ENCODE peak calls at places on chromosomes 16 and 17, in six cellular contexts. One of them, this sample, is unnamed.

GRCh38 chr16:19833176-19833575 is 51.5 kb downstream of the GPRC5B start:
- DNase-seq in NCI-H1417: no peak
- DNase-seq in CD4-positive, alpha-beta memory T cell: no peak
- DNase-seq in cardiac muscle cell: peak; percentile 37
- DNase-seq in NCI-H345: no peak
- DNase-seq in NCI-H1436 treated with DMSO at 0.1 percent for 48 hours: no peak
- DNase-seq in this sample: no peak

GRCh38 chr16:80984124-80984892 is 22.4 kb downstream of the CMC2 start:
- DNase-seq in NCI-H1417: no peak
- DNase-seq in CD4-positive, alpha-beta memory T cell: no peak
- DNase-seq in cardiac muscle cell: no peak
- DNase-seq in NCI-H345: no peak
- DNase-seq in NCI-H1436 treated with DMSO at 0.1 percent for 48 hours: no peak
- DNase-seq in this sample: no peak

GRCh38 chr16:19177111-19177747 is 9.2 kb downstream of the SYT17 start:
- DNase-seq in NCI-H1417: no peak
- DNase-seq in CD4-positive, alpha-beta memory T cell: no peak
- DNase-seq in cardiac muscle cell: no peak
- DNase-seq in NCI-H345: peak; percentile 80
- DNase-seq in NCI-H1436 treated with DMSO at 0.1 percent for 48 hours: no peak
- DNase-seq in this sample: no peak

GRCh38 chr16:56609463-56609921 is 1.1 kb downstream of the MT2A start:
- DNase-seq in NCI-H1417: peak; percentile 9
- DNase-seq in CD4-positive, alpha-beta memory T cell: peak; percentile 82
- DNase-seq in cardiac muscle cell: peak; percentile 88
- DNase-seq in NCI-H345: peak; percentile 48
- DNase-seq in NCI-H1436 treated with DMSO at 0.1 percent for 48 hours: no peak
- DNase-seq in this sample: peak; percentile 52

GRCh38 chr17:60525624-60526514 is at the start of gene APPBP2:
- DNase-seq in NCI-H1417: peak; percentile 82
- DNase-seq in CD4-positive, alpha-beta memory T cell: peak; percentile 79
- DNase-seq in cardiac muscle cell: peak; percentile 94
- DNase-seq in NCI-H345: peak; percentile 87
- DNase-seq in NCI-H1436 treated with DMSO at 0.1 percent for 48 hours: peak; percentile 18
- DNase-seq in this sample: peak; percentile 69

GRCh38 chr17:73196500-73196899 is 3.6 kb downstream of the COG1 start:
- DNase-seq in NCI-H1417: peak; percentile 83
- DNase-seq in CD4-positive, alpha-beta memory T cell: no peak
- DNase-seq in cardiac muscle cell: peak; percentile 56
- DNase-seq in NCI-H345: no peak
- DNase-seq in NCI-H1436 treated with DMSO at 0.1 percent for 48 hours: no peak
- DNase-seq in this sample: no peak

GRCh38 chr17:38542286-38542685 is 63.5 kb downstream of the SRCIN1 start:
- DNase-seq in NCI-H1417: no peak
- DNase-seq in CD4-positive, alpha-beta memory T cell: no peak
- DNase-seq in cardiac muscle cell: no peak
- DNase-seq in NCI-H345: no peak
- DNase-seq in NCI-H1436 treated with DMSO at 0.1 percent for 48 hours: no peak
- DNase-seq in this sample: no peak

GRCh38 chr17:48503747-48504146 is 27.1 kb downstream of the HOXB1 start:
- DNase-seq in NCI-H1417: peak; percentile 93
- DNase-seq in CD4-positive, alpha-beta memory T cell: no peak
- DNase-seq in cardiac muscle cell: no peak
- DNase-seq in NCI-H345: peak; percentile 29
- DNase-seq in NCI-H1436 treated with DMSO at 0.1 percent for 48 hours: no peak
- DNase-seq in this sample: no peak

GRCh38 chr16:65032397-65032796 is 89.5 kb downstream of the CDH11 start:
- DNase-seq in NCI-H1417: no peak
- DNase-seq in CD4-positive, alpha-beta memory T cell: no peak
- DNase-seq in cardiac muscle cell: no peak
- DNase-seq in NCI-H345: no peak
- DNase-seq in NCI-H1436 treated with DMSO at 0.1 percent for 48 hours: no peak
- DNase-seq in this sample: no peak

GRCh38 chr17:28227278-28228108 is 91.5 kb upstream of the TMEM97 start:
- DNase-seq in NCI-H1417: peak; percentile 88
- DNase-seq in CD4-positive, alpha-beta memory T cell: no peak
- DNase-seq in cardiac muscle cell: peak; percentile 44
- DNase-seq in NCI-H345: peak; percentile 90
- DNase-seq in NCI-H1436 treated with DMSO at 0.1 percent for 48 hours: peak; percentile 80
- DNase-seq in this sample: peak; percentile 56

GRCh38 chr16:79751785-79752184 is 151.2 kb upstream of the MAF start:
- DNase-seq in NCI-H1417: no peak
- DNase-seq in CD4-positive, alpha-beta memory T cell: no peak
- DNase-seq in cardiac muscle cell: peak; percentile 65
- DNase-seq in NCI-H345: no peak
- DNase-seq in NCI-H1436 treated with DMSO at 0.1 percent for 48 hours: no peak
- DNase-seq in this sample: no peak

GRCh38 chr16:85029413-85029794 is 1.8 kb downstream of the KIAA0513 start:
- DNase-seq in NCI-H1417: no peak
- DNase-seq in CD4-positive, alpha-beta memory T cell: peak; percentile 62
- DNase-seq in cardiac muscle cell: peak; percentile 26
- DNase-seq in NCI-H345: no peak
- DNase-seq in NCI-H1436 treated with DMSO at 0.1 percent for 48 hours: no peak
- DNase-seq in this sample: no peak

GRCh38 chr17:49567104-49567521 is 8.6 kb upstream of the NXPH3 start:
- DNase-seq in NCI-H1417: no peak
- DNase-seq in CD4-positive, alpha-beta memory T cell: no peak
- DNase-seq in cardiac muscle cell: no peak
- DNase-seq in NCI-H345: no peak
- DNase-seq in NCI-H1436 treated with DMSO at 0.1 percent for 48 hours: no peak
- DNase-seq in this sample: no peak

GRCh38 chr16:12904041-12904671 is 2.8 kb downstream of the SHISA9 start:
- DNase-seq in NCI-H1417: no peak
- DNase-seq in CD4-positive, alpha-beta memory T cell: no peak
- DNase-seq in cardiac muscle cell: no peak
- DNase-seq in NCI-H345: peak; percentile 6
- DNase-seq in NCI-H1436 treated with DMSO at 0.1 percent for 48 hours: no peak
- DNase-seq in this sample: no peak

GRCh38 chr17:19876524-19877161 is 8.9 kb upstream of the ULK2 start:
- DNase-seq in NCI-H1417: no peak
- DNase-seq in CD4-positive, alpha-beta memory T cell: peak; percentile 72
- DNase-seq in cardiac muscle cell: no peak
- DNase-seq in NCI-H345: no peak
- DNase-seq in NCI-H1436 treated with DMSO at 0.1 percent for 48 hours: no peak
- DNase-seq in this sample: no peak

GRCh38 chr17:3037259-3037658 is 26.1 kb downstream of the OR1D5 start:
- DNase-seq in NCI-H1417: no peak
- DNase-seq in CD4-positive, alpha-beta memory T cell: no peak
- DNase-seq in cardiac muscle cell: no peak
- DNase-seq in NCI-H345: no peak
- DNase-seq in NCI-H1436 treated with DMSO at 0.1 percent for 48 hours: no peak
- DNase-seq in this sample: no peak

GRCh38 chr17:67602974-67603373 is 114.8 kb upstream of the NOL11 start:
- DNase-seq in NCI-H1417: peak; percentile 39
- DNase-seq in CD4-positive, alpha-beta memory T cell: peak; percentile 55
- DNase-seq in cardiac muscle cell: peak; percentile 49
- DNase-seq in NCI-H345: peak; percentile 28
- DNase-seq in NCI-H1436 treated with DMSO at 0.1 percent for 48 hours: peak; percentile 54
- DNase-seq in this sample: no peak

GRCh38 chr17:61414141-61414935 is 14.7 kb downstream of the TBX2 start:
- DNase-seq in NCI-H1417: no peak
- DNase-seq in CD4-positive, alpha-beta memory T cell: no peak
- DNase-seq in cardiac muscle cell: peak; percentile 48
- DNase-seq in NCI-H345: no peak
- DNase-seq in NCI-H1436 treated with DMSO at 0.1 percent for 48 hours: no peak
- DNase-seq in this sample: peak; percentile 44

GRCh38 chr17:72587773-72588511 is 467.1 kb downstream of the SOX9 start:
- DNase-seq in NCI-H1417: peak; percentile 32
- DNase-seq in CD4-positive, alpha-beta memory T cell: peak; percentile 15
- DNase-seq in cardiac muscle cell: peak; percentile 57
- DNase-seq in NCI-H345: peak; percentile 30
- DNase-seq in NCI-H1436 treated with DMSO at 0.1 percent for 48 hours: no peak
- DNase-seq in this sample: peak; percentile 31

GRCh38 chr16:50809561-50809960 is 67.7 kb downstream of the CYLD start:
- DNase-seq in NCI-H1417: no peak
- DNase-seq in CD4-positive, alpha-beta memory T cell: no peak
- DNase-seq in cardiac muscle cell: no peak
- DNase-seq in NCI-H345: no peak
- DNase-seq in NCI-H1436 treated with DMSO at 0.1 percent for 48 hours: no peak
- DNase-seq in this sample: no peak

GRCh38 chr17:11589706-11590105 is 8.6 kb upstream of the DNAH9 start:
- DNase-seq in NCI-H1417: no peak
- DNase-seq in CD4-positive, alpha-beta memory T cell: no peak
- DNase-seq in cardiac muscle cell: no peak
- DNase-seq in NCI-H345: no peak
- DNase-seq in NCI-H1436 treated with DMSO at 0.1 percent for 48 hours: no peak
- DNase-seq in this sample: no peak

GRCh38 chr16:15879255-15879804 is 9.1 kb downstream of the CEP20 start:
- DNase-seq in NCI-H1417: no peak
- DNase-seq in CD4-positive, alpha-beta memory T cell: no peak
- DNase-seq in cardiac muscle cell: peak; percentile 82
- DNase-seq in NCI-H345: peak; percentile 15
- DNase-seq in NCI-H1436 treated with DMSO at 0.1 percent for 48 hours: peak; percentile 1
- DNase-seq in this sample: no peak

GRCh38 chr17:27559996-27560481 is 70.9 kb upstream of the LGALS9 start:
- DNase-seq in NCI-H1417: peak; percentile 35
- DNase-seq in CD4-positive, alpha-beta memory T cell: no peak
- DNase-seq in cardiac muscle cell: peak; percentile 97
- DNase-seq in NCI-H345: peak; percentile 12
- DNase-seq in NCI-H1436 treated with DMSO at 0.1 percent for 48 hours: no peak
- DNase-seq in this sample: peak; percentile 58

GRCh38 chr17:82838386-82839063 is 1.3 kb downstream of the ZNF750 start:
- DNase-seq in NCI-H1417: peak; percentile 39
- DNase-seq in CD4-positive, alpha-beta memory T cell: no peak
- DNase-seq in cardiac muscle cell: peak; percentile 38
- DNase-seq in NCI-H345: peak; percentile 59
- DNase-seq in NCI-H1436 treated with DMSO at 0.1 percent for 48 hours: no peak
- DNase-seq in this sample: no peak

GRCh38 chr17:50423553-50424159 is 2.4 kb upstream of the ACSF2 start:
- DNase-seq in NCI-H1417: peak; percentile 69
- DNase-seq in CD4-positive, alpha-beta memory T cell: no peak
- DNase-seq in cardiac muscle cell: peak; percentile 94
- DNase-seq in NCI-H345: no peak
- DNase-seq in NCI-H1436 treated with DMSO at 0.1 percent for 48 hours: no peak
- DNase-seq in this sample: no peak

GRCh38 chr16:53121666-53122065 is 66.9 kb downstream of the CHD9 start:
- DNase-seq in NCI-H1417: no peak
- DNase-seq in CD4-positive, alpha-beta memory T cell: no peak
- DNase-seq in cardiac muscle cell: peak; percentile 52
- DNase-seq in NCI-H345: no peak
- DNase-seq in NCI-H1436 treated with DMSO at 0.1 percent for 48 hours: no peak
- DNase-seq in this sample: no peak

GRCh38 chr16:89104930-89105571 is 11.4 kb downstream of the ACSF3 start:
- DNase-seq in NCI-H1417: peak; percentile 48
- DNase-seq in CD4-positive, alpha-beta memory T cell: no peak
- DNase-seq in cardiac muscle cell: no peak
- DNase-seq in NCI-H345: no peak
- DNase-seq in NCI-H1436 treated with DMSO at 0.1 percent for 48 hours: no peak
- DNase-seq in this sample: no peak

GRCh38 chr17:43779145-43780125 is 658 bp upstream of the DUSP3 start:
- DNase-seq in NCI-H1417: no peak
- DNase-seq in CD4-positive, alpha-beta memory T cell: no peak
- DNase-seq in cardiac muscle cell: no peak
- DNase-seq in NCI-H345: peak; percentile 70
- DNase-seq in NCI-H1436 treated with DMSO at 0.1 percent for 48 hours: no peak
- DNase-seq in this sample: no peak

GRCh38 chr16:79628501-79628975 is 28.0 kb upstream of the MAF start:
- DNase-seq in NCI-H1417: no peak
- DNase-seq in CD4-positive, alpha-beta memory T cell: peak; percentile 14
- DNase-seq in cardiac muscle cell: peak; percentile 9
- DNase-seq in NCI-H345: no peak
- DNase-seq in NCI-H1436 treated with DMSO at 0.1 percent for 48 hours: no peak
- DNase-seq in this sample: no peak

GRCh38 chr17:81912441-81913309 is 1.5 kb upstream of the PCYT2 start:
- DNase-seq in NCI-H1417: no peak
- DNase-seq in CD4-positive, alpha-beta memory T cell: no peak
- DNase-seq in cardiac muscle cell: no peak
- DNase-seq in NCI-H345: no peak
- DNase-seq in NCI-H1436 treated with DMSO at 0.1 percent for 48 hours: no peak
- DNase-seq in this sample: no peak

GRCh38 chr16:84718-85452 is 6.9 kb downstream of the MPG start:
- DNase-seq in NCI-H1417: no peak
- DNase-seq in CD4-positive, alpha-beta memory T cell: no peak
- DNase-seq in cardiac muscle cell: peak; percentile 93
- DNase-seq in NCI-H345: peak; percentile 77
- DNase-seq in NCI-H1436 treated with DMSO at 0.1 percent for 48 hours: no peak
- DNase-seq in this sample: no peak

GRCh38 chr16:49810769-49811315 is 45.1 kb downstream of the ZNF423 start:
- DNase-seq in NCI-H1417: no peak
- DNase-seq in CD4-positive, alpha-beta memory T cell: no peak
- DNase-seq in cardiac muscle cell: no peak
- DNase-seq in NCI-H345: no peak
- DNase-seq in NCI-H1436 treated with DMSO at 0.1 percent for 48 hours: no peak
- DNase-seq in this sample: no peak

GRCh38 chr17:28144019-28144418 is 101.5 kb downstream of the NLK start:
- DNase-seq in NCI-H1417: no peak
- DNase-seq in CD4-positive, alpha-beta memory T cell: no peak
- DNase-seq in cardiac muscle cell: no peak
- DNase-seq in NCI-H345: no peak
- DNase-seq in NCI-H1436 treated with DMSO at 0.1 percent for 48 hours: no peak
- DNase-seq in this sample: no peak

GRCh38 chr16:68902376-68903345 is 59.3 kb downstream of the TANGO6 start:
- DNase-seq in NCI-H1417: peak; percentile 86
- DNase-seq in CD4-positive, alpha-beta memory T cell: no peak
- DNase-seq in cardiac muscle cell: peak; percentile 68
- DNase-seq in NCI-H345: peak; percentile 77
- DNase-seq in NCI-H1436 treated with DMSO at 0.1 percent for 48 hours: peak; percentile 82
- DNase-seq in this sample: peak; percentile 39

GRCh38 chr16:85781156-85781555 is 18.2 kb downstream of the EMC8 start:
- DNase-seq in NCI-H1417: no peak
- DNase-seq in CD4-positive, alpha-beta memory T cell: no peak
- DNase-seq in cardiac muscle cell: no peak
- DNase-seq in NCI-H345: no peak
- DNase-seq in NCI-H1436 treated with DMSO at 0.1 percent for 48 hours: no peak
- DNase-seq in this sample: no peak

GRCh38 chr16:88523381-88524159 is 46.6 kb upstream of the ZC3H18 start:
- DNase-seq in NCI-H1417: no peak
- DNase-seq in CD4-positive, alpha-beta memory T cell: no peak
- DNase-seq in cardiac muscle cell: no peak
- DNase-seq in NCI-H345: no peak
- DNase-seq in NCI-H1436 treated with DMSO at 0.1 percent for 48 hours: no peak
- DNase-seq in this sample: no peak

GRCh38 chr17:43536236-43537088 is 9.7 kb downstream of the ETV4 start:
- DNase-seq in NCI-H1417: no peak
- DNase-seq in CD4-positive, alpha-beta memory T cell: no peak
- DNase-seq in cardiac muscle cell: peak; percentile 76
- DNase-seq in NCI-H345: peak; percentile 39
- DNase-seq in NCI-H1436 treated with DMSO at 0.1 percent for 48 hours: no peak
- DNase-seq in this sample: no peak